ENCODE peak calls at places on chromosomes 4 and X, in nine cellular contexts. One of them, this sample, is unnamed.

GRCh38 chr4:16686195-16686594 is 212.2 kb downstream of the LDB2 start:
- DNase-seq in IMR-90: peak
- DNase-seq in cardiac muscle cell: no peak
- DNase-seq in HepG2: no peak
- DNase-seq in right lobe of liver: no peak
- DNase-seq in Panc1: no peak
- DNase-seq in suprapubic skin: no peak
- DNase-seq in CD4-positive, alpha-beta T cell: no peak
- DNase-seq in transverse colon: no peak
- DNase-seq in this sample: no peak

GRCh38 chrX:113741744-113742143 is 842.1 kb upstream of the HTR2C start:
- DNase-seq in right lobe of liver: no peak
- DNase-seq in CD4-positive, alpha-beta T cell: no peak
- DNase-seq in cardiac muscle cell: peak
- DNase-seq in Panc1: peak
- DNase-seq in suprapubic skin: no peak
- DNase-seq in IMR-90: no peak
- DNase-seq in transverse colon: no peak
- DNase-seq in HepG2: peak
- DNase-seq in this sample: no peak

GRCh38 chrX:120302434-120302833 is 8.8 kb downstream of the TMEM255A start:
- DNase-seq in IMR-90: no peak
- DNase-seq in CD4-positive, alpha-beta T cell: peak
- DNase-seq in right lobe of liver: peak
- DNase-seq in HepG2: no peak
- DNase-seq in suprapubic skin: no peak
- DNase-seq in cardiac muscle cell: peak
- DNase-seq in Panc1: no peak
- DNase-seq in transverse colon: peak
- DNase-seq in this sample: no peak

GRCh38 chrX:40912166-40912565 is 173.1 kb upstream of the USP9X start:
- DNase-seq in cardiac muscle cell: no peak
- DNase-seq in right lobe of liver: no peak
- DNase-seq in transverse colon: no peak
- DNase-seq in CD4-positive, alpha-beta T cell: no peak
- DNase-seq in IMR-90: no peak
- DNase-seq in HepG2: no peak
- DNase-seq in suprapubic skin: no peak
- DNase-seq in Panc1: no peak
- DNase-seq in this sample: no peak

GRCh38 chr4:109432676-109433075 is 939 bp upstream of the SEC24B start:
- DNase-seq in IMR-90: peak
- DNase-seq in cardiac muscle cell: no peak
- DNase-seq in Panc1: no peak
- DNase-seq in suprapubic skin: no peak
- DNase-seq in right lobe of liver: no peak
- DNase-seq in transverse colon: no peak
- DNase-seq in HepG2: no peak
- DNase-seq in CD4-positive, alpha-beta T cell: no peak
- DNase-seq in this sample: no peak

GRCh38 chrX:38103857-38104812 is 97.8 kb downstream of the SYTL5 start:
- DNase-seq in CD4-positive, alpha-beta T cell: no peak
- DNase-seq in transverse colon: no peak
- DNase-seq in IMR-90: no peak
- DNase-seq in cardiac muscle cell: no peak
- DNase-seq in Panc1: no peak
- DNase-seq in suprapubic skin: no peak
- DNase-seq in HepG2: no peak
- DNase-seq in right lobe of liver: no peak
- DNase-seq in this sample: no peak

GRCh38 chr4:185352741-185353140 is 43.0 kb downstream of the LRP2BP start:
- DNase-seq in cardiac muscle cell: no peak
- DNase-seq in right lobe of liver: no peak
- DNase-seq in suprapubic skin: no peak
- DNase-seq in transverse colon: no peak
- DNase-seq in Panc1: no peak
- DNase-seq in IMR-90: no peak
- DNase-seq in CD4-positive, alpha-beta T cell: no peak
- DNase-seq in HepG2: no peak
- DNase-seq in this sample: no peak

GRCh38 chrX:56788717-56789122 is 59.7 kb downstream of the NBDY start:
- DNase-seq in right lobe of liver: no peak
- DNase-seq in HepG2: peak
- DNase-seq in CD4-positive, alpha-beta T cell: no peak
- DNase-seq in transverse colon: peak
- DNase-seq in Panc1: no peak
- DNase-seq in cardiac muscle cell: no peak
- DNase-seq in suprapubic skin: peak
- DNase-seq in IMR-90: peak
- DNase-seq in this sample: peak

GRCh38 chr4:147943159-147943638 is 211.3 kb downstream of the ARHGAP10 start:
- DNase-seq in HepG2: no peak
- DNase-seq in right lobe of liver: no peak
- DNase-seq in Panc1: no peak
- DNase-seq in suprapubic skin: no peak
- DNase-seq in CD4-positive, alpha-beta T cell: no peak
- DNase-seq in cardiac muscle cell: no peak
- DNase-seq in IMR-90: no peak
- DNase-seq in transverse colon: no peak
- DNase-seq in this sample: no peak

GRCh38 chr4:3290476-3290875 is 2.3 kb upstream of the RGS12 start:
- DNase-seq in right lobe of liver: no peak
- DNase-seq in cardiac muscle cell: no peak
- DNase-seq in HepG2: no peak
- DNase-seq in CD4-positive, alpha-beta T cell: no peak
- DNase-seq in Panc1: no peak
- DNase-seq in suprapubic skin: peak
- DNase-seq in IMR-90: no peak
- DNase-seq in transverse colon: no peak
- DNase-seq in this sample: no peak

GRCh38 chrX:3540105-3540504 is 173.3 kb downstream of the PRKX start:
- DNase-seq in CD4-positive, alpha-beta T cell: no peak
- DNase-seq in HepG2: no peak
- DNase-seq in right lobe of liver: no peak
- DNase-seq in cardiac muscle cell: no peak
- DNase-seq in IMR-90: no peak
- DNase-seq in Panc1: no peak
- DNase-seq in suprapubic skin: no peak
- DNase-seq in transverse colon: no peak
- DNase-seq in this sample: no peak

GRCh38 chr4:39048291-39048690 is 13.7 kb upstream of the KLHL5 start:
- DNase-seq in Panc1: no peak
- DNase-seq in IMR-90: peak
- DNase-seq in CD4-positive, alpha-beta T cell: no peak
- DNase-seq in HepG2: no peak
- DNase-seq in right lobe of liver: no peak
- DNase-seq in transverse colon: no peak
- DNase-seq in cardiac muscle cell: no peak
- DNase-seq in suprapubic skin: no peak
- DNase-seq in this sample: no peak

GRCh38 chrX:119228506-119229290 is 7.4 kb upstream of the PGRMC1 start:
- DNase-seq in transverse colon: no peak
- DNase-seq in suprapubic skin: no peak
- DNase-seq in HepG2: no peak
- DNase-seq in IMR-90: peak
- DNase-seq in cardiac muscle cell: no peak
- DNase-seq in right lobe of liver: no peak
- DNase-seq in Panc1: no peak
- DNase-seq in CD4-positive, alpha-beta T cell: no peak
- DNase-seq in this sample: no peak

GRCh38 chr4:94532016-94532789 is 80.5 kb downstream of the PDLIM5 start:
- DNase-seq in Panc1: no peak
- DNase-seq in suprapubic skin: no peak
- DNase-seq in cardiac muscle cell: no peak
- DNase-seq in HepG2: no peak
- DNase-seq in IMR-90: peak
- DNase-seq in right lobe of liver: no peak
- DNase-seq in transverse colon: peak
- DNase-seq in CD4-positive, alpha-beta T cell: no peak
- DNase-seq in this sample: no peak

GRCh38 chrX:43357741-43358140 is 298.4 kb upstream of the MAOA start:
- DNase-seq in cardiac muscle cell: no peak
- DNase-seq in right lobe of liver: no peak
- DNase-seq in suprapubic skin: no peak
- DNase-seq in transverse colon: no peak
- DNase-seq in HepG2: no peak
- DNase-seq in IMR-90: no peak
- DNase-seq in Panc1: no peak
- DNase-seq in CD4-positive, alpha-beta T cell: no peak
- DNase-seq in this sample: no peak

GRCh38 chr4:119627267-119628190 is 1.1 kb downstream of the PDE5A start:
- DNase-seq in IMR-90: peak
- DNase-seq in cardiac muscle cell: peak
- DNase-seq in transverse colon: peak
- DNase-seq in Panc1: no peak
- DNase-seq in suprapubic skin: no peak
- DNase-seq in CD4-positive, alpha-beta T cell: peak
- DNase-seq in right lobe of liver: peak
- DNase-seq in HepG2: no peak
- DNase-seq in this sample: no peak

GRCh38 chr4:7703669-7704068 is 236.0 kb downstream of the AFAP1 start:
- DNase-seq in IMR-90: no peak
- DNase-seq in HepG2: peak
- DNase-seq in right lobe of liver: no peak
- DNase-seq in cardiac muscle cell: no peak
- DNase-seq in Panc1: no peak
- DNase-seq in CD4-positive, alpha-beta T cell: no peak
- DNase-seq in suprapubic skin: no peak
- DNase-seq in transverse colon: no peak
- DNase-seq in this sample: no peak

GRCh38 chr4:1960170-1960825 is 48.5 kb downstream of the NELFA start:
- DNase-seq in CD4-positive, alpha-beta T cell: no peak
- DNase-seq in transverse colon: no peak
- DNase-seq in right lobe of liver: no peak
- DNase-seq in HepG2: no peak
- DNase-seq in cardiac muscle cell: no peak
- DNase-seq in Panc1: no peak
- DNase-seq in IMR-90: peak
- DNase-seq in suprapubic skin: no peak
- DNase-seq in this sample: no peak

GRCh38 chr4:150089732-150090131 is 11.5 kb downstream of the DCLK2 start:
- DNase-seq in right lobe of liver: no peak
- DNase-seq in transverse colon: no peak
- DNase-seq in Panc1: no peak
- DNase-seq in CD4-positive, alpha-beta T cell: no peak
- DNase-seq in suprapubic skin: no peak
- DNase-seq in cardiac muscle cell: no peak
- DNase-seq in IMR-90: peak
- DNase-seq in HepG2: no peak
- DNase-seq in this sample: no peak

DNA sequence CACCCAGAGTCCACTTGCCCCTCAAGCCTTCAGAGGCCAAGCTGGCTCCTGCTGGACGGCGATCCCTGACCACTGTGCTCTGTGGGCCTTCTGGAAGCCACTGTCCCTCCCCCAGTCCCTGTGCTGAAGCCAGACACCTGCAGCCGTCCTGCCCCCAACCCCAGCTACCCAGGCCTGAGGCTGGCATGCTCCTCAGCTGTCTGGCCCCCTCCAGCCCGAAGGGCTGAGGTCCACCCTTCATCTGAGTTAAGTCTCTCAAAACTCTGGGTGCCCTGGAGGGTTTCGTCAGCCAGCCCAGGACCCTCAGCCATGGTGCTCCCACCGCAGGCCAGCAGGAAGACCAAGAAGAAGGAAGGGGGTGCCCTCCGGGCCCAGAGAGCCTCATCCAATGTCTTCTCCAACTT is 4.0 kb downstream of the MYL5 start:
- DNase-seq in cardiac muscle cell: no peak
- DNase-seq in IMR-90: no peak
- DNase-seq in CD4-positive, alpha-beta T cell: no peak
- DNase-seq in transverse colon: no peak
- DNase-seq in right lobe of liver: no peak
- DNase-seq in suprapubic skin: peak
- DNase-seq in HepG2: no peak
- DNase-seq in Panc1: no peak
- DNase-seq in this sample: no peak
- H3K27ac ChIP-seq in cardiac muscle cell: no peak
- H3K27ac ChIP-seq in IMR-90: no peak
- H3K27ac ChIP-seq in CD4-positive, alpha-beta T cell: no peak
- H3K27ac ChIP-seq in transverse colon: no peak
- H3K27ac ChIP-seq in right lobe of liver: no peak
- H3K27ac ChIP-seq in suprapubic skin: peak
- H3K27ac ChIP-seq in HepG2: no peak
- H3K27ac ChIP-seq in Panc1: no peak
- H3K27ac ChIP-seq in this sample: no peak

GRCh38 chrX:85994787-85995186 is 52.6 kb downstream of the CHM start:
- DNase-seq in IMR-90: no peak
- DNase-seq in cardiac muscle cell: no peak
- DNase-seq in suprapubic skin: no peak
- DNase-seq in CD4-positive, alpha-beta T cell: no peak
- DNase-seq in HepG2: no peak
- DNase-seq in Panc1: no peak
- DNase-seq in right lobe of liver: no peak
- DNase-seq in transverse colon: no peak
- DNase-seq in this sample: no peak
- H3K27ac ChIP-seq in IMR-90: no peak
- H3K27ac ChIP-seq in cardiac muscle cell: no peak
- H3K27ac ChIP-seq in suprapubic skin: no peak
- H3K27ac ChIP-seq in CD4-positive, alpha-beta T cell: no peak
- H3K27ac ChIP-seq in HepG2: no peak
- H3K27ac ChIP-seq in Panc1: no peak
- H3K27ac ChIP-seq in right lobe of liver: no peak
- H3K27ac ChIP-seq in transverse colon: no peak
- H3K27ac ChIP-seq in this sample: no peak

GRCh38 chrX:41946230-41946629 is 22.9 kb upstream of the CASK start:
- DNase-seq in HepG2: no peak
- DNase-seq in IMR-90: no peak
- DNase-seq in cardiac muscle cell: no peak
- DNase-seq in CD4-positive, alpha-beta T cell: no peak
- DNase-seq in suprapubic skin: no peak
- DNase-seq in Panc1: no peak
- DNase-seq in right lobe of liver: no peak
- DNase-seq in transverse colon: peak
- DNase-seq in this sample: no peak
- H3K27ac ChIP-seq in HepG2: no peak
- H3K27ac ChIP-seq in IMR-90: no peak
- H3K27ac ChIP-seq in cardiac muscle cell: no peak
- H3K27ac ChIP-seq in CD4-positive, alpha-beta T cell: no peak
- H3K27ac ChIP-seq in suprapubic skin: no peak
- H3K27ac ChIP-seq in Panc1: no peak
- H3K27ac ChIP-seq in right lobe of liver: no peak
- H3K27ac ChIP-seq in transverse colon: peak
- H3K27ac ChIP-seq in this sample: no peak

GRCh38 chr4:9979101-9979815 is 42.0 kb downstream of the SLC2A9 start:
- DNase-seq in right lobe of liver: no peak
- DNase-seq in Panc1: no peak
- DNase-seq in suprapubic skin: no peak
- DNase-seq in CD4-positive, alpha-beta T cell: no peak
- DNase-seq in cardiac muscle cell: no peak
- DNase-seq in HepG2: no peak
- DNase-seq in transverse colon: no peak
- DNase-seq in IMR-90: no peak
- DNase-seq in this sample: no peak
- H3K27ac ChIP-seq in right lobe of liver: no peak
- H3K27ac ChIP-seq in Panc1: peak
- H3K27ac ChIP-seq in suprapubic skin: no peak
- H3K27ac ChIP-seq in CD4-positive, alpha-beta T cell: no peak
- H3K27ac ChIP-seq in cardiac muscle cell: no peak
- H3K27ac ChIP-seq in HepG2: no peak
- H3K27ac ChIP-seq in transverse colon: no peak
- H3K27ac ChIP-seq in IMR-90: no peak
- H3K27ac ChIP-seq in this sample: peak